ENCODE peak calls at places on chromosomes 1 and 21, in five cellular contexts. J is T-helper 17 cell; V is breast epithelium; W is foreskin fibroblast; N is stimulated activated CD4-positive, alpha-beta T cell treated with anti-CD3 and anti-CD28 coated beads, Interleukin-15, amount 100 ng/mL, for 1 hour. D is an unnamed sample.

GRCh38 chr1:216723274-216723780 is at the start of gene ESRRG:
- DNase-seq in J (no peak), V (peak; percentile 38), W (no peak), N (no peak), D (no peak)

GRCh38 chr1:41833519-41834000 is 85.2 kb downstream of the HIVEP3 start:
- DNase-seq in J (no peak), V (no peak), W (no peak), N (no peak), D (no peak)

GRCh38 chr1:47527653-47528272 is 89.9 kb downstream of the FOXD2 start:
- DNase-seq in J (no peak), V (no peak), W (no peak), N (no peak), D (no peak)

GRCh38 chr1:182811975-182812727 is 22.6 kb downstream of the NPL start:
- DNase-seq in J (no peak), V (no peak), W (no peak), N (no peak), D (no peak)

GRCh38 chr1:30901798-30902652 is 6.5 kb downstream of the SDC3 start:
- DNase-seq in J (no peak), V (peak; percentile 66), W (no peak), N (no peak), D (no peak)

GRCh38 chr1:160193832-160194736 is 3.7 kb downstream of the CASQ1 start:
- DNase-seq in J (no peak), V (no peak), W (no peak), N (no peak), D (no peak)

GRCh38 chr1:78491311-78492071 is 717 bp downstream of the PTGFR start:
- DNase-seq in J (no peak), V (no peak), W (peak; percentile 74), N (no peak), D (no peak)

GRCh38 chr1:15062479-15063099 is 91.0 kb upstream of the TMEM51 start:
- DNase-seq in J (no peak), V (no peak), W (no peak), N (no peak), D (no peak)

GRCh38 chr1:62784509-62785365 is 805 bp downstream of the ATG4C start:
- DNase-seq in J (no peak), V (no peak), W (no peak), N (no peak), D (no peak)

GRCh38 chr1:91015794-91016550 is 5.9 kb downstream of the ZNF644 start:
- DNase-seq in J (no peak), V (no peak), W (no peak), N (no peak), D (no peak)

GRCh38 chr1:218299416-218299815 is 14.3 kb downstream of the RRP15 start:
- DNase-seq in J (no peak), V (no peak), W (peak; percentile 36), N (no peak), D (no peak)

GRCh38 chr1:109624215-109625010 is 4.8 kb downstream of the AMPD2 start:
- DNase-seq in J (no peak), V (no peak), W (no peak), N (no peak), D (no peak)

GRCh38 chr1:159854101-159854692 is 8.3 kb downstream of the VSIG8 start:
- DNase-seq in J (no peak), V (peak; percentile 53), W (peak; percentile 64), N (no peak), D (no peak)

GRCh38 chr1:220631238-220631842 is 58.8 kb upstream of the C1orf115 start:
- DNase-seq in J (no peak), V (no peak), W (peak; percentile 2), N (no peak), D (no peak)

GRCh38 chr1:150065184-150065871 is 2.2 kb upstream of the VPS45 start:
- DNase-seq in J (no peak), V (no peak), W (peak; percentile 34), N (no peak), D (no peak)

GRCh38 chr1:95230768-95231191 is 3.2 kb upstream of the RWDD3 start:
- DNase-seq in J (no peak), V (no peak), W (no peak), N (no peak), D (no peak)

GRCh38 chr1:78072216-78072615 is 26.4 kb downstream of the GIPC2 start:
- DNase-seq in J (no peak), V (no peak), W (peak; percentile 25), N (no peak), D (no peak)

GRCh38 chr1:1079408-1080121 is 5.5 kb upstream of the RNF223 start:
- DNase-seq in J (peak; percentile 18), V (peak; percentile 92), W (peak; percentile 87), N (no peak), D (no peak)

GRCh38 chr21:14046401-14046800 is 164.4 kb downstream of the LIPI start:
- DNase-seq in J (no peak), V (no peak), W (no peak), N (no peak), D (no peak)

GRCh38 chr21:26851109-26851944 is 6.1 kb upstream of the ADAMTS1 start:
- DNase-seq in J (no peak), V (no peak), W (no peak), N (no peak), D (no peak)

GRCh38 chr1:179800481-179800880 is 57.4 kb downstream of the FAM163A start:
- DNase-seq in J (no peak), V (no peak), W (no peak), N (no peak), D (no peak)

GRCh38 chr1:43536196-43536863 is 5.6 kb downstream of the PTPRF start:
- DNase-seq in J (no peak), V (peak; percentile 77), W (no peak), N (no peak), D (no peak)

GRCh38 chr1:117842408-117843170 is 86.8 kb downstream of the GDAP2 start:
- DNase-seq in J (no peak), V (no peak), W (no peak), N (no peak), D (no peak)

GRCh38 chr21:27424601-27425000 is 457.7 kb upstream of the ADAMTS5 start:
- DNase-seq in J (no peak), V (no peak), W (peak; percentile 69), N (no peak), D (no peak)

GRCh38 chr1:220928725-220929297 is 49.6 kb downstream of the HLX start:
- DNase-seq in J (no peak), V (no peak), W (no peak), N (no peak), D (no peak)